ENCODE peak calls at places on chromosomes 6 and 20, in nine cellular contexts. Q is heart right ventricle, P is neural progenitor cell, F is uterus, C is adrenal gland, K is H9, Y is tibial nerve, I is IMR-90, A is breast epithelium. L is an unnamed sample. For H3K9me3, the result is how much of the 10 kb centered on the place peaks cover.

GRCh38 chr6:135182120-135182992 is 1.2 kb downstream of the MYB start:
- DNase-seq in C (peak), F (no peak), A (peak), Y (no peak), Q (no peak), K (peak), I (no peak), P (peak), L (no peak)

GRCh38 chr6:21999012-21999528 is 297.8 kb downstream of the PRL start:
- DNase-seq in I (peak), F (no peak), Q (peak), P (no peak), Y (no peak), K (no peak), A (no peak), C (no peak), L (no peak)

GRCh38 chr20:50855498-50856474 is 60.9 kb downstream of the BCAS4 start:
- DNase-seq in I (peak), K (peak), C (peak), F (no peak), Q (no peak), Y (no peak), A (peak), P (no peak), L (peak)

GRCh38 chr20:61608275-61609085 is 356.4 kb downstream of the CDH4 start:
- DNase-seq in Q (no peak), K (peak), I (peak), C (no peak), A (no peak), F (no peak), P (peak), Y (no peak), L (peak)

GRCh38 chr6:27332692-27333641 is 20.9 kb upstream of the POM121L2 start:
- DNase-seq in C (no peak), P (peak), A (no peak), F (peak), K (peak), I (peak), Y (no peak), Q (no peak), L (peak)

GRCh38 chr6:56417823-56418222 is 170.4 kb upstream of the COL21A1 start:
- DNase-seq in I (no peak), C (no peak), Q (no peak), K (no peak), Y (no peak), P (no peak), A (no peak), F (no peak), L (peak)

GRCh38 chr6:684831-685636 is 7.9 kb downstream of the EXOC2 start:
- DNase-seq in P (no peak), I (peak), C (no peak), A (no peak), F (no peak), Q (no peak), Y (no peak), K (no peak), L (no peak)

GRCh38 chr6:37516076-37516919 is 16.6 kb upstream of the CCDC167 start:
- DNase-seq in P (peak), F (no peak), C (peak), K (peak), I (no peak), A (peak), Y (peak), Q (no peak), L (no peak)

GRCh38 chr20:44137210-44137781 is 49.7 kb downstream of the JPH2 start:
- DNase-seq in A (no peak), F (peak), Y (no peak), P (peak), Q (peak), C (no peak), K (peak), I (peak), L (peak)

GRCh38 chr6:90343581-90343980 is 46.9 kb upstream of the BACH2 start:
- DNase-seq in P (no peak), A (no peak), I (peak), C (peak), K (no peak), F (no peak), Q (peak), Y (no peak), L (no peak)

GRCh38 chr6:147738516-147739187 is 230.2 kb downstream of the SAMD5 start:
- DNase-seq in A (no peak), K (no peak), C (no peak), Y (no peak), Q (no peak), P (no peak), F (peak), I (peak), L (no peak)

GRCh38 chr6:147741419-147741818 is 232.9 kb downstream of the SAMD5 start:
- DNase-seq in P (no peak), Y (no peak), K (no peak), Q (no peak), I (peak), F (no peak), A (no peak), C (no peak), L (no peak)

GRCh38 chr6:147740326-147740725 is 231.8 kb downstream of the SAMD5 start:
- DNase-seq in Y (no peak), F (no peak), P (no peak), K (no peak), C (no peak), Q (no peak), I (no peak), A (no peak), L (no peak)

GRCh38 chr6:147744012-147744411 is 235.5 kb downstream of the SAMD5 start:
- DNase-seq in C (no peak), I (no peak), A (no peak), K (no peak), Q (no peak), Y (no peak), F (no peak), P (no peak), L (no peak)

GRCh38 chr6:147742445-147742844 is 234.0 kb downstream of the SAMD5 start:
- DNase-seq in Q (no peak), I (no peak), K (no peak), F (no peak), C (no peak), Y (no peak), P (peak), A (no peak), L (no peak)
- TF ChIP-seq CTCF in Q (no peak), I (no peak), K (peak), F (no peak), C (no peak), Y (no peak), P (peak), A (no peak), L (no peak)

DNA sequence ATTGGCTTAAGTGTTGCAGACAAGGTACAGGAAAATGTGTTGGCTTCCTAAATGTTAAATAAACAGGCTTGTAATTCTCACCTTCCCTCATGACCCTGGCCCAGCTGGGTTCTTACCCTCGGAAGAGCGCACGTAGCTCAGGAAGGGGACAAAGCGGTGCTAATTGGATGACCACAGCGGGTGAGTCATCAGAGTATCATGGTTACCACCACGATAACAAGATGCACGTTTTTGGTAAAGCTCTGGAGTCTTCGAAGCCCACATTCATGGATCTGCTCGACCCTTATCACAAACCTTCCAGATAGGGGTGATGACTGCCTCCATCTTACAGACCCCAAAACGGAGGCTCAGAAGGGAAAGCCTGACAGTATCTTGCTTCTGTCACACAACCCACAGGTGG is 32.8 kb downstream of the APCDD1L start:
- DNase-seq in A (no peak), Y (no peak), K (peak), F (no peak), Q (no peak), P (no peak), C (no peak), I (peak), L (no peak)
- H3K9me3 ChIP-seq in A (under half), Y (half or more), K (under half), F (under half), Q (under half), P (under half), C (under half), I (under half), L (under half)

DNA sequence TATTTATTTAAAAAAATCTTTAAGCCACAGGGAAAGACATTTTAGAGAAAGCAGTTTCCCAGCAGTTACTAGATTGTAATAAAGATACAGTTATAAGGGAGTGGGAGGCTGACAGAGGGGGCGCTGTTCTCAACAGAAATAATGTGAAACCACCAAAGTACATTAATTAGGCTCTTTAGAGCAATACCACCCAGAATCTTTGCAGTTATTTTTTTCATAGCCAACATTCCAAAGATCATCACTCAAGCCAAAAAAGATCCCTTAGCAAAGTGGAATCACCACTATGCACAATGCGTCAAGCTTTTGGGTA is 331.3 kb upstream of the DEFB112 start:
- DNase-seq in Q (no peak), Y (no peak), A (no peak), I (no peak), F (no peak), K (no peak), P (peak), C (no peak), L (no peak)
- TF ChIP-seq CTCF in Q (no peak), Y (no peak), A (no peak), I (no peak), F (no peak), K (peak), P (peak), C (no peak), L (no peak)

GRCh38 chr6:168791916-168792315 is 350.9 kb downstream of the SMOC2 start:
- DNase-seq in C (no peak), P (no peak), F (no peak), I (no peak), Q (no peak), K (no peak), Y (no peak), A (no peak), L (no peak)

GRCh38 chr6:168793649-168794048 is 352.7 kb downstream of the SMOC2 start:
- DNase-seq in A (no peak), P (no peak), C (no peak), Q (no peak), Y (no peak), K (no peak), F (no peak), I (no peak), L (no peak)

GRCh38 chr6:168785720-168786511 is 344.9 kb downstream of the SMOC2 start:
- DNase-seq in P (no peak), Q (no peak), Y (no peak), C (no peak), A (no peak), I (no peak), K (no peak), F (no peak), L (no peak)

GRCh38 chr6:168794515-168794914 is 353.5 kb downstream of the SMOC2 start:
- DNase-seq in P (no peak), Q (no peak), C (no peak), F (no peak), K (no peak), I (no peak), A (no peak), Y (no peak), L (no peak)

GRCh38 chr6:168789699-168790098 is 348.7 kb downstream of the SMOC2 start:
- DNase-seq in C (no peak), Q (no peak), I (no peak), F (no peak), Y (no peak), P (no peak), A (no peak), K (no peak), L (no peak)
- H3K9me3 ChIP-seq in C (under half), Q (under half), I (under half), F (under half), Y (under half), P (under half), A (under half), K (under half), L (under half)

GRCh38 chr6:131250121-131250520 is 114.9 kb downstream of the AKAP7 start:
- DNase-seq in K (peak), A (no peak), I (peak), Y (peak), Q (peak), C (peak), F (no peak), P (peak), L (peak)
- TF ChIP-seq CTCF in K (no peak), A (no peak), I (no peak), Y (no peak), Q (no peak), C (no peak), F (no peak), P (no peak), L (no peak)

DNA sequence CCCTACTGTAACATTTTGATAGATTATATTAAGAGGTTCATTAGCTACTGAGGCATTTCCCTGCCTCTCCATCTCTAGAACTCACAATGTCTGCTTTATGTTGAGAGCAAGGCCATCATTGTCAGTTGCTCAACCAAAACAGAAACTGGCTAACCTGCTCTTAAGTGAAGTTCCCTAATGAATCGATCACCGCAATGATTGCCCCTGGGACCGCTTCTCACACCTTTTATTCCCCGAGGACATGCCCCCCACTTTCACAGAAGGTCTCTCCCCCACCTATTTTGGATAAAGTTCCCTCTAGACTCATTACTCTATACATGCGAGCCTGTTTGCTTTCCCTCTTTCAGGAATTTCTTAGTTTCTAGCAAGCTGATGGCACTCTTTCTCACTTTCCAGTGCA is 108.8 kb downstream of the FAM217A start:
- DNase-seq in P (no peak), A (no peak), I (no peak), C (no peak), K (no peak), Y (no peak), Q (no peak), F (no peak), L (no peak)
- H3K9me3 ChIP-seq in P (under half), A (under half), I (under half), C (under half), K (under half), Y (under half), Q (under half), F (under half), L (under half)

DNA sequence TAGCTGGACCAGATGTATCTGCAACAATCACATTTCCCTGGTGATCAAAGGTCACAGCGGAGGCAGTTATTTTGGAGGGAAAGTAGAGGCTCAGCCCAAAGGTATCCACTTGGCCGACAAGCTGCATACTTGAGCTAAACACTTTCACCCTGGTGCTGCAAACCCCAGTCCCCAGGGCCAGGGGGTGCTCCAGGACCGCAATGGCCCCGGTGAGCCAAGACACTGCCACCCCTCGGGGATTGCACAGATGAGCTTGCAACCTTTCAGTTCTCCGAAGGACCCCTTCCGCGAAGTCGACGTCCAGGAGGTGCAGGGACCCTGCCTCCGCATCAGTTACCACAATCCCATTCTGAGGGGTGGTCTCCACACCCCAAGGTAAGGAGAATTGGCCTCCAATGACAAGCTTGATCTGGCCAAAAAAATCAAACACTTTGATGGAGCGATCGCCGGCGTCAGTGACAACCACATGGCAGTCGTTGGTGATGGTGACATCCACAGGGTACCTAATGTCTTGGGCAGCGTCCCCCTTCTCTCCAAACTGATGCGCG is 823 bp downstream of the NHLRC1 start:
- DNase-seq in P (peak), Q (no peak), C (no peak), K (peak), I (no peak), A (no peak), F (no peak), Y (no peak), L (no peak)
- TF ChIP-seq CTCF in P (peak), Q (no peak), C (no peak), K (peak), I (no peak), A (no peak), F (no peak), Y (no peak), L (no peak)